ENCODE peak calls at places on chromosomes 6 and 20, in seven cellular contexts. J, R, O, M, H, L and N are unnamed samples.

GRCh38 chr20:15252289-15252688 is 914.9 kb upstream of the FLRT3 start:
- DNase-seq in J (no peak), R (no peak), O (no peak), M (no peak), H (no peak), L (no peak), N (no peak)

GRCh38 chr6:128601060-128601459 is 80.7 kb upstream of the PTPRK start:
- DNase-seq in J (no peak), R (no peak), O (no peak), M (no peak), H (peak; percentile 49), L (peak; percentile 18), N (peak; percentile 41)

GRCh38 chr6:83974409-83975050 is 59.0 kb upstream of the MRAP2 start:
- DNase-seq in J (no peak), R (no peak), O (no peak), M (no peak), H (no peak), L (no peak), N (no peak)

GRCh38 chr6:26743157-26743821 is 83.7 kb upstream of the ZNF322 start:
- DNase-seq in J (no peak), R (no peak), O (no peak), M (no peak), H (peak; percentile 78), L (no peak), N (peak; percentile 44)

GRCh38 chr6:168318090-168318489 is 1.5 kb downstream of the DACT2 start:
- DNase-seq in J (no peak), R (no peak), O (no peak), M (no peak), H (no peak), L (no peak), N (no peak)

GRCh38 chr6:147063469-147064031 is 140.7 kb upstream of the STXBP5 start:
- DNase-seq in J (no peak), R (no peak), O (no peak), M (no peak), H (peak; percentile 89), L (no peak), N (peak; percentile 61)

GRCh38 chr6:93819189-93819588 is 399.8 kb upstream of the EPHA7 start:
- DNase-seq in J (no peak), R (no peak), O (no peak), M (no peak), H (no peak), L (no peak), N (peak; percentile 69)

GRCh38 chr20:15760217-15760567 is 813.1 kb downstream of the KIF16B start:
- DNase-seq in J (no peak), R (no peak), O (no peak), M (no peak), H (no peak), L (no peak), N (no peak)

GRCh38 chr6:169236545-169236944 is 17.1 kb downstream of the THBS2 start:
- DNase-seq in J (no peak), R (no peak), O (no peak), M (no peak), H (no peak), L (no peak), N (no peak)

GRCh38 chr6:131950767-131951575 is at the start of gene CCN2:
- DNase-seq in J (peak; percentile 9), R (peak; percentile 87), O (peak; percentile 81), M (peak; percentile 76), H (peak; percentile 100), L (peak; percentile 87), N (peak; percentile 100)

GRCh38 chr6:35494161-35494563 is 2.7 kb downstream of the TEAD3 start:
- DNase-seq in J (no peak), R (no peak), O (no peak), M (no peak), H (peak; percentile 44), L (no peak), N (no peak)

DNA sequence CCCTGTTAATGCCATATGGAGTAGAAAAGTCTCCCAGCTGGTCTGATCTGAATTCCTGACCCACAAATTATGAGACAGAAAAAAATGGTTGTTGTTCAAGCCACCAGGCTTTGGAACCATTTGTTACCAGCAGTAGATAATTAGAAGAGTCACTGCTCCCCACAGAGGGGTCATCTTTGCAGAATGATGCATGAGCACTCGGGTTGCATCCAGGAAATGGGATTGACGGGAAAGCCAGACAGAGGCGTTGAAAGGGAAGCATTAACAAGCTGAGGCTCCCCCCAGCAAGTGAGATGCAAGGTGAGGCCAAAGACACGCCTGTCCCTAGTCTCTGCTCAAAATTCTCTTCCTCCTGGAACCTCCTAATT is 182.5 kb downstream of the SYNDIG1 start:
- DNase-seq in J (no peak), R (no peak), O (no peak), M (no peak), H (no peak), L (no peak), N (no peak)
- TF ChIP-seq CTCF in J (no peak), R (no peak), O (no peak), M (no peak), H (no peak), L (no peak), N (no peak)

DNA sequence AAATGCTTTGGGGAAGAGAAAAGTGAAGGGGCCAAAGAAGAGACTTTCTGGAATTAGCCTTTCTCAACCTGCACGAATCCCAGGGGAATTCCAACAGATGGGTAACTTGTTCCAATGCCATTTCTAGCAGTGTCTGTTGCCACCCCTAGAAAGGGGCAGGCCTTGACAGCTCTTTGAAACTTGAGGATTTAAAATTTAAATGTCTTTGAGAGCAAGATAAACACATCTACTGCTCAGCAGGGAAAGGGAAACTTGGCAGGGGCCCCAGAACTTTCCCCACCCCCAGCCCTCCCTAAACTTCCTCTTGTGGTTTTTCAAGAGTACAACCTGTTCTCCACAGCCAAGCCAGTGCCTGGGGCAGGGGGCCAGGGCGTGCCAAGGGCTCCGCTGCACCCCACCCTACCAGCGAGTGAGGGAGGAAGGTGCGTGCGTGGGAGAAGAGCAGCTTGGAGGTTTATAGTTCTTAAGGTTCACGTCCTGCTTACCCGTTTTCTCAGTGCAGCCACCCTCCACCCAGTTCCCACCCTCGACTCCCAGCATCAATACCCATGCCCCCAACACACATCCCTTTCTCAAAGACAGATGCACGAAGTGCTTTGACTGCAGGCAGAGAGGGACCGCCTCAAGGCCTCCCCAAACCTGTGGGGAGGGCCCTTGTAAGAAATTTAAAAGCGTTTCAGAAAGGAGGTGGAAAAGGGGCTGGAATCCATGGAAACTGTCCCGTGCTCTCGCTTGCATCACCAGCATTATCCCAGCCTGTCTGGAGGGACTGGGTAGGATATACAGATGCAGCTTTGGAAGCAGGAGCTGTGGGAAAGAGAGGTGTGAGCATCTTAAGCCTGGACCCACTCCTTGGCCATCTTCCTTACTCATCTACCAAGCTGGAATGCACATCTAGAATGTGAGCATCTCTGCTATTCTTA is 4.5 kb upstream of the TAF8 start:
- DNase-seq in J (peak; percentile 71), R (peak; percentile 94), O (peak; percentile 90), M (peak; percentile 92), H (peak; percentile 73), L (peak; percentile 94), N (peak; percentile 96)
- H3K4me3 ChIP-seq in J (no peak overlapping the region), R (peak overlapping the region; percentile 96), O (no peak overlapping the region), M (no peak overlapping the region), H (no peak overlapping the region), L (no peak overlapping the region), N (peak overlapping the region; percentile 93)

GRCh38 chr6:18155864-18156396 is 708 bp downstream of the KDM1B start:
- DNase-seq in J (peak; percentile 74), R (peak; percentile 88), O (peak; percentile 89), M (peak; percentile 68), H (peak; percentile 27), L (peak; percentile 92), N (peak; percentile 52)
- TF ChIP-seq CTCF in J (peak; percentile 32), R (no peak), O (no peak), M (no peak), H (peak; percentile 21), L (no peak), N (peak; percentile 55)

GRCh38 chr6:41374618-41375590 is 39.5 kb downstream of the NCR2 start:
- DNase-seq in J (no peak), R (no peak), O (no peak), M (no peak), H (no peak), L (no peak), N (peak; percentile 35)
- H3K4me3 ChIP-seq in J (no peak overlapping the region), R (no peak overlapping the region), O (no peak overlapping the region), M (no peak overlapping the region), H (no peak overlapping the region), L (no peak overlapping the region), N (no peak overlapping the region)

GRCh38 chr6:5606546-5606945 is 345.2 kb downstream of the FARS2 start:
- DNase-seq in J (no peak), R (no peak), O (no peak), M (no peak), H (no peak), L (no peak), N (no peak)

GRCh38 chr6:5610640-5611039 is 349.3 kb downstream of the FARS2 start:
- DNase-seq in J (no peak), R (no peak), O (no peak), M (no peak), H (no peak), L (no peak), N (no peak)
- TF ChIP-seq CTCF in J (peak; percentile 8), R (no peak), O (no peak), M (no peak), H (no peak), L (no peak), N (peak; percentile 21)

GRCh38 chr20:4006640-4007039 is 8.7 kb downstream of the RNF24 start:
- DNase-seq in J (no peak), R (no peak), O (peak; percentile 68), M (peak; percentile 84), H (no peak), L (peak; percentile 84), N (no peak)
- H3K4me3 ChIP-seq in J (no peak overlapping the region), R (no peak overlapping the region), O (no peak overlapping the region), M (no peak overlapping the region), H (no peak overlapping the region), L (no peak overlapping the region), N (no peak overlapping the region)

GRCh38 chr20:58639182-58640146 is 11.6 kb upstream of the STX16 start:
- DNase-seq in J (no peak), R (no peak), O (no peak), M (no peak), H (no peak), L (no peak), N (no peak)
- TF ChIP-seq CTCF in J (no peak), R (no peak), O (no peak), M (no peak), H (no peak), L (no peak), N (peak; percentile 35)

GRCh38 chr6:9481292-9482029 is 933.4 kb downstream of the TFAP2A start:
- DNase-seq in J (no peak), R (no peak), O (no peak), M (no peak), H (peak; percentile 79), L (no peak), N (peak; percentile 28)
- H3K4me3 ChIP-seq in J (no peak overlapping the region), R (no peak overlapping the region), O (no peak overlapping the region), M (no peak overlapping the region), H (no peak overlapping the region), L (no peak overlapping the region), N (no peak overlapping the region)

DNA sequence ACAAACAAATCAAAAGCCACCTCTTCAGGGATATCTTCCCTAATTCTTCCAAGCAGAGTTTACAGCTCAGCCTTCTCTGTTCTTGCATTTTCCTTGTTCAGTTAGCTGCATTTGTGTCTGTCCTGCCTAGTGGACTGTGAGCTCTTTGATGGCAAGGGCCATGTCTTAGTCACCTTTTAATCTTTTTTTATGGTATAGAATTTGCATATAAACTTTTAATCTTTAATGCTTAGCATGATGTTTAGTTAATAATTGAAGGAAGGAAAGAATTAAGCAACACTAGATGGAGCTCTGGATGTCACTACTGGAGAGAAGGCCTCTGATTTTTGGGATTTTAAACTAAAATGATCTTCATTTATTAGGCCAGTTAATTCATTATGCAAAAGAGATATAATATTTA is 12.1 kb downstream of the PPP2R5D start:
- DNase-seq in J (no peak), R (no peak), O (no peak), M (no peak), H (no peak), L (no peak), N (no peak)
- TF ChIP-seq CTCF in J (no peak), R (no peak), O (no peak), M (no peak), H (peak; percentile 19), L (no peak), N (no peak)

GRCh38 chr20:49345538-49345937 is 67.7 kb upstream of the ZNFX1 start:
- DNase-seq in J (no peak), R (no peak), O (peak; percentile 28), M (no peak), H (peak; percentile 32), L (peak; percentile 57), N (peak; percentile 33)
- H3K4me3 ChIP-seq in J (no peak overlapping the region), R (no peak overlapping the region), O (no peak overlapping the region), M (no peak overlapping the region), H (no peak overlapping the region), L (no peak overlapping the region), N (no peak overlapping the region)